ENCODE peak calls at places on chromosomes 1 and 21, in four cellular contexts. T is IMR-90, D is H9, B is H1. G is an unnamed sample.

GRCh38 chr1:10916991-10917390 is 95.5 kb upstream of the TARDBP start:
- DNase-seq in T (no peak), D (no peak), B (no peak), G (no peak)

GRCh38 chr1:24544239-24544638 is 11.6 kb upstream of the NCMAP start:
- DNase-seq in T (no peak), D (no peak), B (no peak), G (no peak)

GRCh38 chr21:34668803-34669148 is at the start of gene CLIC6:
- DNase-seq in T (no peak), D (peak; percentile 77), B (no peak), G (peak; percentile 64)

GRCh38 chr1:26745191-26745590 is 42.6 kb upstream of the PIGV start:
- DNase-seq in T (peak; percentile 47), D (no peak), B (no peak), G (no peak)

GRCh38 chr1:39657923-39658485 is 13.9 kb downstream of the NT5C1A start:
- DNase-seq in T (peak; percentile 57), D (peak; percentile 85), B (peak; percentile 44), G (peak; percentile 88)

GRCh38 chr1:108830119-108831008 is 26.5 kb downstream of the AKNAD1 start:
- DNase-seq in T (peak; percentile 99), D (no peak), B (no peak), G (no peak)

GRCh38 chr21:44667612-44668011 is 885 bp upstream of the KRTAP12-2 start:
- DNase-seq in T (no peak), D (no peak), B (no peak), G (no peak)

GRCh38 chr1:31191281-31191680 is 48.4 kb downstream of the NKAIN1 start:
- DNase-seq in T (no peak), D (no peak), B (no peak), G (no peak)

GRCh38 chr1:19563336-19564097 is 78.2 kb upstream of the CAPZB start:
- DNase-seq in T (peak; percentile 41), D (no peak), B (no peak), G (no peak)

GRCh38 chr21:21851657-21852056 is 853.4 kb downstream of the NCAM2 start:
- DNase-seq in T (peak; percentile 13), D (no peak), B (no peak), G (no peak)

GRCh38 chr1:209403921-209404320 is 179.6 kb upstream of the CAMK1G start:
- DNase-seq in T (no peak), D (no peak), B (no peak), G (no peak)

GRCh38 chr1:37038703-37039093 is 4.4 kb upstream of the GRIK3 start:
- DNase-seq in T (no peak), D (no peak), B (no peak), G (no peak)

GRCh38 chr1:183472488-183473285 is at the start of gene SMG7:
- DNase-seq in T (peak; percentile 12), D (peak; percentile 44), B (no peak), G (peak; percentile 60)

GRCh38 chr1:203038217-203038741 is 12.0 kb downstream of the PPFIA4 start:
- DNase-seq in T (peak; percentile 78), D (peak; percentile 16), B (no peak), G (no peak)

GRCh38 chr1:102897537-102897936 is 210.8 kb downstream of the COL11A1 start:
- DNase-seq in T (peak; percentile 75), D (no peak), B (no peak), G (no peak)

GRCh38 chr1:228207851-228208821 is at the start of gene OBSCN:
- DNase-seq in T (no peak), D (no peak), B (no peak), G (no peak)

GRCh38 chr1:33902486-33903209 is 38.8 kb downstream of the HMGB4 start:
- DNase-seq in T (no peak), D (no peak), B (no peak), G (peak; percentile 93)

GRCh38 chr1:186511761-186512637 is 51.1 kb upstream of the PDC start:
- DNase-seq in T (peak; percentile 48), D (no peak), B (no peak), G (peak; percentile 70)

GRCh38 chr1:15123298-15123697 is 30.2 kb upstream of the TMEM51 start:
- DNase-seq in T (no peak), D (no peak), B (no peak), G (no peak)

GRCh38 chr1:15123925-15124324 is 29.6 kb upstream of the TMEM51 start:
- DNase-seq in T (no peak), D (no peak), B (no peak), G (no peak)

GRCh38 chr1:15128077-15128476 is 25.5 kb upstream of the TMEM51 start:
- DNase-seq in T (no peak), D (no peak), B (no peak), G (no peak)

GRCh38 chr1:15124362-15125100 is 29.0 kb upstream of the TMEM51 start:
- DNase-seq in T (no peak), D (no peak), B (no peak), G (no peak)

DNA sequence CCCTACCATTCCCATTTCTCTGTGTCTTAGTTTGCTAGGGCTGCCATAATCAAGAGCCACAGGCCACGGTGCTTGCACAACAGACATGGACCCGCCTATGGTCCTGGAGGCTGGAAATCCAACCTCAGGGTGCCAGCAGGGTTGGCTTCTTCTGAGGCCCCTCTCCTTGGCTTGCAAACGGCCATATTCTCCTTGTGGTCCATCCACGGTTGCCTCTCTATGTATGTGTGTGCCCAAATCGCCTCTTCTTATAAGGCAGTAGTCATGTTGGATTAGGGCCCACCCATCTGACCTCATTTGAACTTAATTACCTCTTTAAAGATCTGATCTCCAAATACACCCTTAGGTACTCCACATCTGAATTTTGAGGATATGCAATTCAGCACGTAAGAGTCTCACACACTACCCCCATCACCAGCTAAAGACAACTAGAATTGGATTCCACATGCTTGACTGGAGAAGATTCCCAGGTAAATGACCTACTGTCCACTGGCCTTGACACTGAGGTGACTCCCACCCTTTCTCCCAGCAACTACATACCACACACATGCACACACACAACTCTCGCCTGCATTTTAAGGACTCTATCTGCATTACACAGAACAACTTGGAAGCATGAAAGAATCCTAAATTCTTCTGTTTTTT is 28.3 kb upstream of the TMEM51 start:
- DNase-seq in T (no peak), D (no peak), B (no peak), G (no peak)
- H3K56ac ChIP-seq in T (no peak overlapping the region), D (no peak overlapping the region), B (no peak overlapping the region), G (no peak overlapping the region)

DNA sequence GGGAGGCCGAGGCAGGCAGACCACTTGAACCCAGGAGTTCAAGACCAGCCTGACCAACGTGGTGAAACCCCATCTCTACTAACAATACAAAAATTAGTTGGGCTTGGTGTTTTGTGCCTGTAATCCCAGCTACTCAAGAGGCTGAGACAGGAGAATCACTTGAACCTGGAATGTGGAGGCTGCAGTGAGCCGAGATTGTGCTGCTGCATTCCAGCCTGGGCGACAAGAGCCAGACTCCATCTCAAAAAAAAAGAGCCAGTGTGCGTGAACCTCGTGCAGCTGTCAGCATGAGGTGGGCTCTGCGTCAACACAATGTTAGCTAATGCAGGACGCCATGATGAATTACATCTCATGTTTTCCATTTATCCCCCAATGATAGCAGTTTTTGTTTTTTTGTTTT is 110.7 kb upstream of the SLC45A1 start:
- DNase-seq in T (no peak), D (no peak), B (no peak), G (no peak)
- H2AK5ac ChIP-seq in T (peak overlapping the region; percentile 58), D (no peak overlapping the region), B (no peak overlapping the region), G (no peak overlapping the region)

GRCh38 chr1:1973716-1974642 is 29.6 kb downstream of the CFAP74 start:
- DNase-seq in T (no peak), D (peak; percentile 28), B (no peak), G (no peak)
- H2BK5ac ChIP-seq in T (no peak overlapping the region), D (no peak overlapping the region), B (no peak overlapping the region), G (no peak overlapping the region)

GRCh38 chr21:27408826-27409225 is 441.9 kb upstream of the ADAMTS5 start:
- DNase-seq in T (no peak), D (no peak), B (no peak), G (no peak)
- H3K56ac ChIP-seq in T (no peak overlapping the region), D (no peak overlapping the region), B (no peak overlapping the region), G (no peak overlapping the region)

DNA sequence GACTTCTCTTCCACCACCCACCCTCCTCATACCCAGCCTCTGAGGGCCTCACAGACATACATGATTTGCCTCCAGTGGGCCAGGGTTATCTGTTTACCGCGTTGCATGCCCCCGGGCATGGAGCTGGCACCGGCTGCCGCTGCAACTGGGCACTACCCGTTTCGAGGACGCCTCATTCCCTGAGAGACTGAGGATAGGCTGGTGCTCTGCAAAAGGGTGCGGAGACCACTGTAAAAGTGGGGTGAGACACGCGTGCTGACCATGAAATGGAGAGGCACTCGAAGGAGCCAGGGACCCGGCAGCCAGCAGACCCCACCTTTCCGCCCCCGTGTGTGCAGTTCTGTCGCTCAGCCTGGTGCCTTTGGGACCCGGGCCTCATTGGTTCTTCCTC is 20.6 kb downstream of the TP73 start:
- DNase-seq in T (no peak), D (no peak), B (no peak), G (no peak)
- H2AK5ac ChIP-seq in T (no peak overlapping the region), D (no peak overlapping the region), B (peak overlapping the region; percentile 24), G (no peak overlapping the region)

GRCh38 chr1:18007391-18008106 is 100.0 kb upstream of the IGSF21 start:
- DNase-seq in T (no peak), D (no peak), B (no peak), G (no peak)
- H2BK5ac ChIP-seq in T (no peak overlapping the region), D (no peak overlapping the region), B (no peak overlapping the region), G (no peak overlapping the region)

GRCh38 chr1:97565886-97566285 is 354.9 kb downstream of the DPYD start:
- DNase-seq in T (no peak), D (no peak), B (no peak), G (no peak)

GRCh38 chr1:97563926-97564325 is 356.9 kb downstream of the DPYD start:
- DNase-seq in T (no peak), D (no peak), B (no peak), G (no peak)

GRCh38 chr1:97562096-97562495 is 358.7 kb downstream of the DPYD start:
- DNase-seq in T (peak; percentile 23), D (no peak), B (no peak), G (peak; percentile 8)

GRCh38 chr1:97560714-97561113 is 360.1 kb downstream of the DPYD start:
- DNase-seq in T (no peak), D (no peak), B (no peak), G (no peak)
- H3K56ac ChIP-seq in T (no peak overlapping the region), D (no peak overlapping the region), B (no peak overlapping the region), G (no peak overlapping the region)